ENCODE peak calls at places on chromosome 3, in seven cellular contexts. P, W, H, O, B, U and L are unnamed samples.

GRCh38 chr3:38731522-38731921 is 82.0 kb upstream of the SCN5A start:
- DNase-seq in O (no peak), P (no peak), U (no peak), W (peak; percentile 30), H (no peak), B (no peak), L (no peak)

GRCh38 chr3:184687363-184688049 is 24.4 kb downstream of the MAGEF1 start:
- DNase-seq in B (no peak), H (no peak), U (no peak), W (no peak), O (no peak), P (no peak), L (no peak)

GRCh38 chr3:10249833-10250232 is 1.6 kb downstream of the TATDN2 start:
- DNase-seq in B (no peak), P (no peak), W (peak; percentile 20), H (no peak), O (no peak), U (no peak), L (no peak)

GRCh38 chr3:197428117-197428761 is 127.5 kb downstream of the BDH1 start:
- DNase-seq in U (no peak), B (no peak), P (peak; percentile 63), W (peak; percentile 15), H (peak; percentile 30), O (no peak), L (peak; percentile 88)

GRCh38 chr3:135237371-135237770 is 442.3 kb downstream of the EPHB1 start:
- DNase-seq in U (no peak), W (no peak), P (no peak), H (peak; percentile 50), B (no peak), O (no peak), L (no peak)

GRCh38 chr3:23055733-23056376 is 147.3 kb upstream of the UBE2E2 start:
- DNase-seq in U (no peak), O (no peak), W (peak; percentile 88), P (no peak), H (no peak), B (no peak), L (no peak)

GRCh38 chr3:112293368-112294321 is at the start of gene SLC9C1:
- DNase-seq in P (peak; percentile 86), H (peak; percentile 89), W (peak; percentile 89), U (peak; percentile 5), O (peak; percentile 35), B (peak; percentile 61), L (peak; percentile 77)

GRCh38 chr3:180306155-180306554 is 269.4 kb upstream of the PEX5L start:
- DNase-seq in W (no peak), B (no peak), U (no peak), O (no peak), H (no peak), P (no peak), L (no peak)

GRCh38 chr3:188165596-188165995 is 11.6 kb downstream of the LPP start:
- DNase-seq in H (no peak), O (no peak), W (no peak), P (no peak), U (no peak), B (no peak), L (peak; percentile 24)

GRCh38 chr3:47542614-47543173 is 29.2 kb upstream of the ELP6 start:
- DNase-seq in H (no peak), O (peak; percentile 55), U (no peak), P (no peak), B (no peak), W (peak; percentile 51), L (peak; percentile 13)

GRCh38 chr3:132730891-132731580 is 8.8 kb upstream of the NPHP3 start:
- DNase-seq in H (peak; percentile 80), B (peak; percentile 35), W (peak; percentile 71), O (no peak), P (peak; percentile 61), U (no peak), L (peak; percentile 61)

GRCh38 chr3:160278210-160278609 is 53.0 kb downstream of the C3orf80 start:
- DNase-seq in H (peak; percentile 15), B (peak; percentile 79), O (no peak), P (no peak), W (no peak), U (no peak), L (no peak)

GRCh38 chr3:67015702-67016500 is 17.8 kb downstream of the KBTBD8 start:
- DNase-seq in W (no peak), O (no peak), B (no peak), U (no peak), P (no peak), H (no peak), L (no peak)

GRCh38 chr3:38597502-38598060 is 51.9 kb downstream of the SCN5A start:
- DNase-seq in B (no peak), U (no peak), O (no peak), H (no peak), P (no peak), W (no peak), L (no peak)

GRCh38 chr3:31733234-31733667 is 200.5 kb downstream of the STT3B start:
- DNase-seq in U (no peak), H (no peak), P (peak; percentile 75), B (peak; percentile 13), W (peak; percentile 8), O (no peak), L (no peak)

GRCh38 chr3:73623996-73624362 is 762 bp downstream of the PDZRN3 start:
- DNase-seq in W (peak; percentile 70), P (no peak), H (peak; percentile 88), U (peak; percentile 46), B (no peak), O (no peak), L (peak; percentile 23)

GRCh38 chr3:39937315-39937714 is 127.9 kb downstream of the MYRIP start:
- DNase-seq in H (no peak), B (no peak), U (no peak), W (no peak), P (no peak), O (peak; percentile 19), L (no peak)

GRCh38 chr3:129777806-129778205 is 115.7 kb downstream of the TMCC1 start:
- DNase-seq in P (peak; percentile 14), W (no peak), H (no peak), B (no peak), O (no peak), U (no peak), L (no peak)

GRCh38 chr3:25097023-25097422 is 331.0 kb upstream of the RARB start:
- DNase-seq in B (no peak), U (no peak), O (no peak), H (no peak), W (no peak), P (no peak), L (no peak)

GRCh38 chr3:97952280-97952679 is 20.0 kb downstream of the RIOX2 start:
- DNase-seq in O (peak; percentile 49), B (no peak), H (no peak), U (no peak), W (peak; percentile 45), P (no peak), L (no peak)

GRCh38 chr3:98361289-98361688 is 7.6 kb downstream of the OR5K4 start:
- DNase-seq in U (no peak), H (no peak), P (no peak), O (no peak), B (no peak), W (no peak), L (no peak)

GRCh38 chr3:152745677-152746076 is 89.3 kb upstream of the P2RY1 start:
- DNase-seq in H (peak; percentile 59), W (no peak), B (no peak), P (no peak), U (no peak), O (no peak), L (no peak)

GRCh38 chr3:8204846-8205624 is 296.6 kb upstream of the LMCD1 start:
- DNase-seq in H (no peak), U (no peak), W (peak; percentile 47), O (no peak), B (no peak), P (no peak), L (peak; percentile 91)

GRCh38 chr3:99856437-99857220 is 39.0 kb downstream of the CMSS1 start:
- DNase-seq in P (no peak), U (no peak), B (no peak), H (no peak), O (no peak), W (no peak), L (no peak)

GRCh38 chr3:172658344-172659245 is 52.3 kb downstream of the NCEH1 start:
- DNase-seq in B (no peak), O (no peak), W (peak; percentile 98), U (no peak), P (peak; percentile 95), H (no peak), L (peak; percentile 63)

GRCh38 chr3:142850395-142851023 is 38.4 kb downstream of the PCOLCE2 start:
- DNase-seq in B (peak; percentile 73), W (peak; percentile 91), U (no peak), O (no peak), H (no peak), P (peak; percentile 22), L (peak; percentile 75)

GRCh38 chr3:44074181-44074580 is 167.5 kb upstream of the TOPAZ1 start:
- DNase-seq in W (no peak), U (no peak), O (no peak), H (peak; percentile 34), P (no peak), B (no peak), L (no peak)

GRCh38 chr3:100002599-100003350 is 111.5 kb downstream of the FILIP1L start:
- DNase-seq in W (peak; percentile 97), U (no peak), P (peak; percentile 81), O (no peak), H (no peak), B (no peak), L (no peak)

GRCh38 chr3:58535531-58536500 is 1.2 kb downstream of the ACOX2 start:
- DNase-seq in O (no peak), W (peak; percentile 48), P (peak; percentile 51), B (no peak), H (no peak), U (no peak), L (no peak)

GRCh38 chr3:71341721-71342120 is 241.8 kb downstream of the FOXP1 start:
- DNase-seq in W (peak; percentile 85), P (peak; percentile 54), H (no peak), U (no peak), B (no peak), O (no peak), L (no peak)

GRCh38 chr3:153138267-153139210 is 23.5 kb upstream of the RAP2B start:
- DNase-seq in H (peak; percentile 25), B (no peak), P (peak; percentile 97), W (peak; percentile 93), O (no peak), U (peak; percentile 63), L (peak; percentile 50)

GRCh38 chr3:31204026-31204795 is 309.8 kb upstream of the GADL1 start:
- DNase-seq in H (no peak), P (no peak), U (no peak), O (no peak), W (no peak), B (no peak), L (no peak)

GRCh38 chr3:128549283-128550112 is 56.5 kb upstream of the GATA2 start:
- DNase-seq in B (no peak), W (peak; percentile 90), U (no peak), O (no peak), H (no peak), P (peak; percentile 96), L (peak; percentile 22)